ENCODE peak calls at places on chromosomes 2 and 18, in six cellular contexts. One of them, this sample, is unnamed.

GRCh38 chr2:118095610-118096009 is 7.3 kb downstream of the INSIG2 start:
- DNase-seq in nephron progenitor cell: no peak
- DNase-seq in GM13977: no peak
- DNase-seq in cardiac muscle cell: no peak
- DNase-seq in fibroblast of pulmonary artery: peak
- DNase-seq in upper lobe of right lung: no peak
- DNase-seq in this sample: no peak

GRCh38 chr2:143481231-143481613 is 352.0 kb downstream of the ARHGAP15 start:
- DNase-seq in nephron progenitor cell: no peak
- DNase-seq in GM13977: no peak
- DNase-seq in cardiac muscle cell: no peak
- DNase-seq in fibroblast of pulmonary artery: no peak
- DNase-seq in upper lobe of right lung: no peak
- DNase-seq in this sample: no peak

GRCh38 chr18:39053569-39053968 is 1488.0 kb upstream of the CELF4 start:
- DNase-seq in nephron progenitor cell: no peak
- DNase-seq in GM13977: no peak
- DNase-seq in cardiac muscle cell: no peak
- DNase-seq in fibroblast of pulmonary artery: no peak
- DNase-seq in upper lobe of right lung: no peak
- DNase-seq in this sample: no peak

GRCh38 chr2:204180671-204181070 is 244.1 kb downstream of the ICOS start:
- DNase-seq in nephron progenitor cell: no peak
- DNase-seq in GM13977: no peak
- DNase-seq in cardiac muscle cell: no peak
- DNase-seq in fibroblast of pulmonary artery: no peak
- DNase-seq in upper lobe of right lung: peak
- DNase-seq in this sample: no peak

GRCh38 chr2:234483568-234484251 is 13.2 kb downstream of the ARL4C start:
- DNase-seq in nephron progenitor cell: no peak
- DNase-seq in GM13977: no peak
- DNase-seq in cardiac muscle cell: no peak
- DNase-seq in fibroblast of pulmonary artery: no peak
- DNase-seq in upper lobe of right lung: no peak
- DNase-seq in this sample: peak

GRCh38 chr2:100935372-100935752 is 66.7 kb upstream of the RPL31 start:
- DNase-seq in nephron progenitor cell: no peak
- DNase-seq in GM13977: no peak
- DNase-seq in cardiac muscle cell: peak
- DNase-seq in fibroblast of pulmonary artery: peak
- DNase-seq in upper lobe of right lung: no peak
- DNase-seq in this sample: no peak

GRCh38 chr2:127115471-127116199 is 8.7 kb upstream of the BIN1 start:
- DNase-seq in nephron progenitor cell: no peak
- DNase-seq in GM13977: no peak
- DNase-seq in cardiac muscle cell: no peak
- DNase-seq in fibroblast of pulmonary artery: no peak
- DNase-seq in upper lobe of right lung: no peak
- DNase-seq in this sample: no peak

GRCh38 chr18:58005885-58006523 is 38.0 kb upstream of the NEDD4L start:
- DNase-seq in nephron progenitor cell: no peak
- DNase-seq in GM13977: no peak
- DNase-seq in cardiac muscle cell: no peak
- DNase-seq in fibroblast of pulmonary artery: peak
- DNase-seq in upper lobe of right lung: no peak
- DNase-seq in this sample: no peak

GRCh38 chr18:58287626-58288289 is 243.7 kb downstream of the NEDD4L start:
- DNase-seq in nephron progenitor cell: no peak
- DNase-seq in GM13977: no peak
- DNase-seq in cardiac muscle cell: no peak
- DNase-seq in fibroblast of pulmonary artery: no peak
- DNase-seq in upper lobe of right lung: no peak
- DNase-seq in this sample: no peak

GRCh38 chr2:42964444-42965081 is 172.2 kb upstream of the HAAO start:
- DNase-seq in nephron progenitor cell: no peak
- DNase-seq in GM13977: no peak
- DNase-seq in cardiac muscle cell: peak
- DNase-seq in fibroblast of pulmonary artery: peak
- DNase-seq in upper lobe of right lung: no peak
- DNase-seq in this sample: no peak

GRCh38 chr2:112960230-112960825 is 17.5 kb upstream of the IL36G start:
- DNase-seq in nephron progenitor cell: no peak
- DNase-seq in GM13977: no peak
- DNase-seq in cardiac muscle cell: no peak
- DNase-seq in fibroblast of pulmonary artery: no peak
- DNase-seq in upper lobe of right lung: no peak
- DNase-seq in this sample: no peak
- TF ChIP-seq CTCF in nephron progenitor cell: no peak
- TF ChIP-seq CTCF in GM13977: no peak
- TF ChIP-seq CTCF in cardiac muscle cell: no peak
- TF ChIP-seq CTCF in fibroblast of pulmonary artery: peak
- TF ChIP-seq CTCF in upper lobe of right lung: no peak
- TF ChIP-seq CTCF in this sample: no peak

GRCh38 chr2:105872830-105873229 is 128.1 kb downstream of the NCK2 start:
- DNase-seq in nephron progenitor cell: no peak
- DNase-seq in GM13977: no peak
- DNase-seq in cardiac muscle cell: no peak
- DNase-seq in fibroblast of pulmonary artery: no peak
- DNase-seq in upper lobe of right lung: no peak
- DNase-seq in this sample: no peak
- TF ChIP-seq CTCF in nephron progenitor cell: no peak
- TF ChIP-seq CTCF in GM13977: no peak
- TF ChIP-seq CTCF in cardiac muscle cell: no peak
- TF ChIP-seq CTCF in fibroblast of pulmonary artery: no peak
- TF ChIP-seq CTCF in upper lobe of right lung: no peak
- TF ChIP-seq CTCF in this sample: no peak

GRCh38 chr2:29238497-29238896 is 123.3 kb downstream of the CLIP4 start:
- DNase-seq in nephron progenitor cell: no peak
- DNase-seq in GM13977: peak
- DNase-seq in cardiac muscle cell: peak
- DNase-seq in fibroblast of pulmonary artery: peak
- DNase-seq in upper lobe of right lung: peak
- DNase-seq in this sample: peak
- TF ChIP-seq CTCF in nephron progenitor cell: peak
- TF ChIP-seq CTCF in GM13977: peak
- TF ChIP-seq CTCF in cardiac muscle cell: peak
- TF ChIP-seq CTCF in fibroblast of pulmonary artery: peak
- TF ChIP-seq CTCF in upper lobe of right lung: peak
- TF ChIP-seq CTCF in this sample: peak

GRCh38 chr2:132400169-132400900 is 16.3 kb upstream of the GPR39 start:
- DNase-seq in nephron progenitor cell: no peak
- DNase-seq in GM13977: no peak
- DNase-seq in cardiac muscle cell: no peak
- DNase-seq in fibroblast of pulmonary artery: peak
- DNase-seq in upper lobe of right lung: no peak
- DNase-seq in this sample: no peak
- TF ChIP-seq CTCF in nephron progenitor cell: no peak
- TF ChIP-seq CTCF in GM13977: no peak
- TF ChIP-seq CTCF in cardiac muscle cell: peak
- TF ChIP-seq CTCF in fibroblast of pulmonary artery: peak
- TF ChIP-seq CTCF in upper lobe of right lung: no peak
- TF ChIP-seq CTCF in this sample: no peak

GRCh38 chr2:120223034-120223912 is at the start of gene TMEM185B:
- DNase-seq in nephron progenitor cell: peak
- DNase-seq in GM13977: peak
- DNase-seq in cardiac muscle cell: peak
- DNase-seq in fibroblast of pulmonary artery: peak
- DNase-seq in upper lobe of right lung: peak
- DNase-seq in this sample: peak
- TF ChIP-seq CTCF in nephron progenitor cell: peak
- TF ChIP-seq CTCF in GM13977: peak
- TF ChIP-seq CTCF in cardiac muscle cell: peak
- TF ChIP-seq CTCF in fibroblast of pulmonary artery: peak
- TF ChIP-seq CTCF in upper lobe of right lung: no peak
- TF ChIP-seq CTCF in this sample: peak

DNA sequence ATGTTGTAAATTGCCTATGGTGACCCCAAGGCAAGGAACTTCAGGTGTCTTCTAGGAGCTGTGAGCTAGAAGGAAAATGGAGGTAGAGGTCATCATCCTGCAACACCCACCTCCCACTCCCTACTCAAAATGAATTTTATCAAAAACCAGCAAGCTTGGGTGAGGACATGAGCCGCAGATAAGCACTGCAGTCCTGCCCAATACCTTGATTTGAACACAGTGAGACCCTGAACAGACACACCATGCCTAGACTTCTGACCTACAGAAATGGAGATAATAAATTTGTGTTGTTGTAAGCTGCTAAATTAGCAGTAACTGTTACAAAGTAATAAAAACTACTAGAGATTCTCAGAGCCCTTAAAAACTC is 13.4 kb downstream of the MEX3C start:
- DNase-seq in nephron progenitor cell: no peak
- DNase-seq in GM13977: no peak
- DNase-seq in cardiac muscle cell: no peak
- DNase-seq in fibroblast of pulmonary artery: no peak
- DNase-seq in upper lobe of right lung: no peak
- DNase-seq in this sample: no peak
- TF ChIP-seq CTCF in nephron progenitor cell: no peak
- TF ChIP-seq CTCF in GM13977: no peak
- TF ChIP-seq CTCF in cardiac muscle cell: no peak
- TF ChIP-seq CTCF in fibroblast of pulmonary artery: no peak
- TF ChIP-seq CTCF in upper lobe of right lung: no peak
- TF ChIP-seq CTCF in this sample: no peak

This sample was measured in endothelial cell.